ENCODE peak calls at places on chromosomes 5 and 9, in eight cellular contexts. One of them, this sample, is unnamed.

GRCh38 chr5:158276692-158277091 is 417.7 kb upstream of the CLINT1 start:
- DNase-seq in NCI-H82: no peak
- DNase-seq in NAMALWA: no peak
- DNase-seq in SJSA1: no peak
- DNase-seq in stimulated activated CD8-positive, alpha-beta memory T cell treated with anti-CD3 and anti-CD28 coated beads, Interleukin-4, amount 100 ng/mL, for 24 hours: no peak
- DNase-seq in activated T-cell treated with anti-CD3 and anti-CD28 coated beads for 1 hour: no peak
- DNase-seq in hippocampal formation: no peak
- DNase-seq in activated naive CD8-positive, alpha-beta T cell treated with anti-CD3 and anti-CD28 coated beads, Interleukin-2, amount 50 U/mL, for 24 hours: no peak
- DNase-seq in this sample: no peak

GRCh38 chr5:124025306-124025705 is 513.3 kb downstream of the CSNK1G3 start:
- DNase-seq in SJSA1: no peak
- DNase-seq in NAMALWA: no peak
- DNase-seq in NCI-H82: peak
- DNase-seq in stimulated activated CD8-positive, alpha-beta memory T cell treated with anti-CD3 and anti-CD28 coated beads, Interleukin-4, amount 100 ng/mL, for 24 hours: no peak
- DNase-seq in hippocampal formation: no peak
- DNase-seq in activated T-cell treated with anti-CD3 and anti-CD28 coated beads for 1 hour: no peak
- DNase-seq in activated naive CD8-positive, alpha-beta T cell treated with anti-CD3 and anti-CD28 coated beads, Interleukin-2, amount 50 U/mL, for 24 hours: no peak
- DNase-seq in this sample: no peak

GRCh38 chr5:157108961-157109360 is at the start of gene HAVCR2:
- DNase-seq in NAMALWA: peak
- DNase-seq in activated naive CD8-positive, alpha-beta T cell treated with anti-CD3 and anti-CD28 coated beads, Interleukin-2, amount 50 U/mL, for 24 hours: peak
- DNase-seq in activated T-cell treated with anti-CD3 and anti-CD28 coated beads for 1 hour: peak
- DNase-seq in SJSA1: no peak
- DNase-seq in hippocampal formation: peak
- DNase-seq in stimulated activated CD8-positive, alpha-beta memory T cell treated with anti-CD3 and anti-CD28 coated beads, Interleukin-4, amount 100 ng/mL, for 24 hours: no peak
- DNase-seq in NCI-H82: no peak
- DNase-seq in this sample: no peak

GRCh38 chr9:110659891-110660541 is 8.6 kb upstream of the MUSK start:
- DNase-seq in stimulated activated CD8-positive, alpha-beta memory T cell treated with anti-CD3 and anti-CD28 coated beads, Interleukin-4, amount 100 ng/mL, for 24 hours: no peak
- DNase-seq in activated T-cell treated with anti-CD3 and anti-CD28 coated beads for 1 hour: no peak
- DNase-seq in NAMALWA: no peak
- DNase-seq in SJSA1: no peak
- DNase-seq in activated naive CD8-positive, alpha-beta T cell treated with anti-CD3 and anti-CD28 coated beads, Interleukin-2, amount 50 U/mL, for 24 hours: no peak
- DNase-seq in hippocampal formation: no peak
- DNase-seq in NCI-H82: no peak
- DNase-seq in this sample: peak

GRCh38 chr9:89471390-89471789 is 26.5 kb downstream of the SEMA4D start:
- DNase-seq in hippocampal formation: no peak
- DNase-seq in NAMALWA: no peak
- DNase-seq in NCI-H82: no peak
- DNase-seq in SJSA1: no peak
- DNase-seq in stimulated activated CD8-positive, alpha-beta memory T cell treated with anti-CD3 and anti-CD28 coated beads, Interleukin-4, amount 100 ng/mL, for 24 hours: no peak
- DNase-seq in activated T-cell treated with anti-CD3 and anti-CD28 coated beads for 1 hour: no peak
- DNase-seq in activated naive CD8-positive, alpha-beta T cell treated with anti-CD3 and anti-CD28 coated beads, Interleukin-2, amount 50 U/mL, for 24 hours: no peak
- DNase-seq in this sample: no peak

GRCh38 chr9:71446081-71446480 is 322.2 kb downstream of the CEMIP2 start:
- DNase-seq in NCI-H82: no peak
- DNase-seq in SJSA1: no peak
- DNase-seq in NAMALWA: no peak
- DNase-seq in stimulated activated CD8-positive, alpha-beta memory T cell treated with anti-CD3 and anti-CD28 coated beads, Interleukin-4, amount 100 ng/mL, for 24 hours: no peak
- DNase-seq in hippocampal formation: no peak
- DNase-seq in activated naive CD8-positive, alpha-beta T cell treated with anti-CD3 and anti-CD28 coated beads, Interleukin-2, amount 50 U/mL, for 24 hours: no peak
- DNase-seq in activated T-cell treated with anti-CD3 and anti-CD28 coated beads for 1 hour: no peak
- DNase-seq in this sample: no peak

GRCh38 chr5:94314507-94315170 is 303.8 kb downstream of the KIAA0825 start:
- DNase-seq in activated naive CD8-positive, alpha-beta T cell treated with anti-CD3 and anti-CD28 coated beads, Interleukin-2, amount 50 U/mL, for 24 hours: no peak
- DNase-seq in NAMALWA: no peak
- DNase-seq in NCI-H82: no peak
- DNase-seq in activated T-cell treated with anti-CD3 and anti-CD28 coated beads for 1 hour: no peak
- DNase-seq in stimulated activated CD8-positive, alpha-beta memory T cell treated with anti-CD3 and anti-CD28 coated beads, Interleukin-4, amount 100 ng/mL, for 24 hours: no peak
- DNase-seq in hippocampal formation: peak
- DNase-seq in SJSA1: no peak
- DNase-seq in this sample: no peak

GRCh38 chr5:75337366-75338021 is 474 bp downstream of the HMGCR start:
- DNase-seq in SJSA1: peak
- DNase-seq in NAMALWA: peak
- DNase-seq in activated T-cell treated with anti-CD3 and anti-CD28 coated beads for 1 hour: peak
- DNase-seq in NCI-H82: peak
- DNase-seq in activated naive CD8-positive, alpha-beta T cell treated with anti-CD3 and anti-CD28 coated beads, Interleukin-2, amount 50 U/mL, for 24 hours: peak
- DNase-seq in stimulated activated CD8-positive, alpha-beta memory T cell treated with anti-CD3 and anti-CD28 coated beads, Interleukin-4, amount 100 ng/mL, for 24 hours: peak
- DNase-seq in hippocampal formation: peak
- DNase-seq in this sample: no peak

GRCh38 chr9:124322618-124323432 is 65.1 kb downstream of the NEK6 start:
- DNase-seq in NCI-H82: peak
- DNase-seq in NAMALWA: no peak
- DNase-seq in activated T-cell treated with anti-CD3 and anti-CD28 coated beads for 1 hour: no peak
- DNase-seq in SJSA1: no peak
- DNase-seq in hippocampal formation: no peak
- DNase-seq in stimulated activated CD8-positive, alpha-beta memory T cell treated with anti-CD3 and anti-CD28 coated beads, Interleukin-4, amount 100 ng/mL, for 24 hours: no peak
- DNase-seq in activated naive CD8-positive, alpha-beta T cell treated with anti-CD3 and anti-CD28 coated beads, Interleukin-2, amount 50 U/mL, for 24 hours: no peak
- DNase-seq in this sample: no peak

GRCh38 chr5:139574641-139575312 is 13.6 kb downstream of the UBE2D2 start:
- DNase-seq in SJSA1: peak
- DNase-seq in activated naive CD8-positive, alpha-beta T cell treated with anti-CD3 and anti-CD28 coated beads, Interleukin-2, amount 50 U/mL, for 24 hours: no peak
- DNase-seq in hippocampal formation: peak
- DNase-seq in activated T-cell treated with anti-CD3 and anti-CD28 coated beads for 1 hour: no peak
- DNase-seq in NCI-H82: peak
- DNase-seq in stimulated activated CD8-positive, alpha-beta memory T cell treated with anti-CD3 and anti-CD28 coated beads, Interleukin-4, amount 100 ng/mL, for 24 hours: no peak
- DNase-seq in NAMALWA: peak
- DNase-seq in this sample: peak

GRCh38 chr5:68187268-68188055 is 28.1 kb upstream of the PIK3R1 start:
- DNase-seq in SJSA1: no peak
- DNase-seq in NCI-H82: no peak
- DNase-seq in activated T-cell treated with anti-CD3 and anti-CD28 coated beads for 1 hour: no peak
- DNase-seq in NAMALWA: no peak
- DNase-seq in stimulated activated CD8-positive, alpha-beta memory T cell treated with anti-CD3 and anti-CD28 coated beads, Interleukin-4, amount 100 ng/mL, for 24 hours: no peak
- DNase-seq in activated naive CD8-positive, alpha-beta T cell treated with anti-CD3 and anti-CD28 coated beads, Interleukin-2, amount 50 U/mL, for 24 hours: no peak
- DNase-seq in hippocampal formation: peak
- DNase-seq in this sample: no peak